ENCODE peak calls at places on chromosomes 1 and 21, in ten cellular contexts. K is coronary artery; B is psoas muscle; U is activated naive CD4-positive, alpha-beta T cell; A is stimulated activated CD4-positive, alpha-beta T cell treated with anti-CD3 and anti-CD28 coated beads, Interleukin-4, amount 100 ng/mL, for 48 hours; P is lower lobe of right lung; X is amygdala; T is transverse colon; M is MV-4-11; G is stimulated activated CD8-positive, alpha-beta memory T cell treated with anti-CD3 and anti-CD28 coated beads, Interleukin-4, amount 100 ng/mL, for 1 hour. F is an unnamed sample.

GRCh38 chr1:183418696-183419095 is 516 bp upstream of the NMNAT2 start:
- DNase-seq in U (no peak), P (no peak), X (no peak), B (no peak), A (no peak), M (no peak), K (no peak), G (no peak), T (no peak), F (no peak)

GRCh38 chr1:119510046-119510445 is 3.0 kb downstream of the HSD3B1 start:
- DNase-seq in A (no peak), M (no peak), U (no peak), G (no peak), B (no peak), P (no peak), X (no peak), K (no peak), T (no peak), F (no peak)

GRCh38 chr21:27134513-27134912 is 167.6 kb upstream of the ADAMTS5 start:
- DNase-seq in P (no peak), X (no peak), A (no peak), U (no peak), G (no peak), K (no peak), M (no peak), T (no peak), B (no peak), F (no peak)

GRCh38 chr1:228009116-228009827 is 2.5 kb downstream of the WNT3A start:
- DNase-seq in A (no peak), T (no peak), G (no peak), X (no peak), U (no peak), M (no peak), B (no peak), K (peak), P (no peak), F (no peak)

GRCh38 chr21:35026617-35027557 is 22.2 kb downstream of the RUNX1 start:
- DNase-seq in A (peak), U (peak), M (peak), P (peak), T (peak), X (no peak), K (peak), B (peak), G (peak), F (no peak)

GRCh38 chr1:186404454-186405051 is 28.9 kb downstream of the ODR4 start:
- DNase-seq in G (no peak), P (no peak), X (no peak), U (no peak), B (no peak), T (no peak), M (peak), A (no peak), K (no peak), F (no peak)

GRCh38 chr1:228005511-228006033 is 1.2 kb upstream of the WNT3A start:
- DNase-seq in X (no peak), B (no peak), M (no peak), A (no peak), G (no peak), T (no peak), U (no peak), K (peak), P (no peak), F (no peak)

GRCh38 chr1:109644670-109645069 is 11.2 kb upstream of the GSTM4 start:
- DNase-seq in T (no peak), U (no peak), K (no peak), B (no peak), A (no peak), M (no peak), G (no peak), P (no peak), X (no peak), F (no peak)

GRCh38 chr21:35721701-35722100 is 338.6 kb downstream of the SETD4 start:
- DNase-seq in M (no peak), U (no peak), B (no peak), X (no peak), A (no peak), G (no peak), T (no peak), K (no peak), P (no peak), F (no peak)

GRCh38 chr1:54681396-54681795 is 34.3 kb upstream of the TTC4 start:
- DNase-seq in K (no peak), T (no peak), P (no peak), X (no peak), U (no peak), A (no peak), M (no peak), G (no peak), B (no peak), F (no peak)

GRCh38 chr1:166947398-166948043 is 27.8 kb downstream of the ILDR2 start:
- DNase-seq in G (no peak), P (peak), A (no peak), T (peak), K (no peak), M (peak), B (peak), X (peak), U (no peak), F (peak)

GRCh38 chr21:45615145-45615711 is 28.3 kb upstream of the PCBP3 start:
- DNase-seq in B (no peak), M (peak), X (no peak), T (peak), K (no peak), G (peak), U (peak), A (peak), P (no peak), F (no peak)

GRCh38 chr1:13823126-13823880 is 123.3 kb downstream of the PRDM2 start:
- DNase-seq in M (no peak), G (no peak), B (no peak), X (no peak), K (peak), T (no peak), P (no peak), A (no peak), U (no peak), F (no peak)

GRCh38 chr21:45959182-45959581 is 22.4 kb upstream of the COL6A1 start:
- DNase-seq in U (no peak), B (no peak), X (no peak), M (no peak), P (no peak), G (no peak), A (no peak), K (no peak), T (no peak), F (no peak)